ENCODE peak calls at places on chromosomes 1 and 21, in six cellular contexts. J is K562, U is GM12891, Q is GM12878, A is H1, N is HepG2. Y is an unnamed sample.

GRCh38 chr1:147853391-147853790 is 49.2 kb upstream of the GJA8 start:
- DNase-seq in N (no peak), A (no peak), J (no peak), U (no peak), Q (no peak), Y (no peak)

GRCh38 chr1:226417830-226418546 is 10.1 kb upstream of the PARP1 start:
- DNase-seq in Q (no peak), N (no peak), A (peak), J (no peak), U (no peak), Y (no peak)

GRCh38 chr1:10430216-10431064 is at the start of gene CENPS:
- DNase-seq in A (peak), N (peak), U (peak), Q (peak), J (peak), Y (peak)

GRCh38 chr1:165828103-165828558 is 717 bp downstream of the UCK2 start:
- DNase-seq in Q (no peak), J (no peak), U (peak), A (peak), N (peak), Y (peak)

GRCh38 chr1:10768552-10768951 is 27.9 kb downstream of the CASZ1 start:
- DNase-seq in J (no peak), U (no peak), N (no peak), A (no peak), Q (no peak), Y (no peak)

GRCh38 chr21:26554365-26554764 is 18.7 kb downstream of the CYYR1 start:
- DNase-seq in J (no peak), U (no peak), N (no peak), Q (no peak), A (no peak), Y (no peak)

GRCh38 chr1:30641557-30642353 is 81.6 kb downstream of the MATN1 start:
- DNase-seq in U (no peak), J (no peak), A (no peak), Q (no peak), N (no peak), Y (no peak)

GRCh38 chr1:172394167-172394751 is 26.2 kb upstream of the C1orf105 start:
- DNase-seq in Q (peak), N (peak), A (no peak), J (no peak), U (peak), Y (no peak)

GRCh38 chr21:31348188-31348587 is 4.1 kb upstream of the TIAM1 start:
- DNase-seq in A (no peak), N (no peak), U (no peak), J (no peak), Q (no peak), Y (no peak)

GRCh38 chr1:1431006-1431844 is 4.3 kb upstream of the VWA1 start:
- DNase-seq in N (peak), J (peak), A (no peak), U (no peak), Q (no peak), Y (peak)

GRCh38 chr1:48619529-48619928 is 147.5 kb upstream of the SPATA6 start:
- DNase-seq in N (no peak), J (no peak), U (no peak), A (peak), Q (no peak), Y (no peak)

GRCh38 chr1:203591626-203592025 is 35.0 kb upstream of the ATP2B4 start:
- DNase-seq in A (no peak), N (no peak), U (no peak), J (no peak), Q (no peak), Y (no peak)

GRCh38 chr1:9929431-9930385 is 13.5 kb downstream of the LZIC start:
- DNase-seq in Q (no peak), A (peak), J (peak), N (peak), U (no peak), Y (no peak)

DNA sequence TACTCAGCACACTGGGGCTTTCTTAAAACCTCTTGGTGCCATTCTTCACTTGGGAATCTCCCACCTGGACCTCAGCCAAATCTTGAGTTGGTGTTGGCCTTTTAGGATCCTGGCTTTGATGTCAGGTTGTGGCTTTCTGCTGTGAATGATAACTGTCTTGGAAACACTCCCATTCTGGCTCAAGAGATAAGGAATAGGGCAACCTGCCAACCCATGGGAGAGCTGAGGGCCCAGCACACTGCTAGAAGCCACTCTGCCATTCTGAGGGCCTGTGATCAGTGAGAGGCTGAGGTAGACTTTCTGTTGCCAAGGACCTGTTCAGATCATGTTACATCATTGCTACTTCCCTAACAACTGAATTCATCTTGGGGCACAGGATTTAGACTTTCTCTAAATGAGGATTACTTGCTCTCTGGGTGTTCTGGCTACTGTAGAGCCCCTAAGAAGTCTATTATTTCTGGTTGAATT is 45.8 kb downstream of the TTC39A start:
- DNase-seq in Q (no peak), J (peak), N (peak), U (no peak), A (no peak), Y (no peak)
- TF ChIP-seq POLR2A in Q (no peak), J (no peak), N (no peak), U (no peak), A (no peak), Y (no peak)

GRCh38 chr1:117101334-117101733 is 20.2 kb downstream of the TRIM45 start:
- DNase-seq in N (no peak), U (no peak), J (no peak), A (no peak), Q (no peak), Y (no peak)
- TF ChIP-seq TAF1 in N (no peak), U (no peak), J (no peak), A (no peak), Q (no peak), Y (no peak)

GRCh38 chr1:232145768-232146167 is 484.2 kb downstream of the SIPA1L2 start:
- DNase-seq in N (no peak), A (no peak), J (no peak), U (no peak), Q (no peak), Y (no peak)

GRCh38 chr1:232140419-232141166 is 489.3 kb downstream of the SIPA1L2 start:
- DNase-seq in A (no peak), N (no peak), J (no peak), U (no peak), Q (no peak), Y (no peak)

GRCh38 chr1:232143315-232143886 is 486.5 kb downstream of the SIPA1L2 start:
- DNase-seq in J (no peak), N (no peak), Q (no peak), U (no peak), A (no peak), Y (no peak)

GRCh38 chr1:232144696-232145230 is 485.2 kb downstream of the SIPA1L2 start:
- DNase-seq in Q (no peak), J (no peak), N (no peak), U (no peak), A (no peak), Y (no peak)

DNA sequence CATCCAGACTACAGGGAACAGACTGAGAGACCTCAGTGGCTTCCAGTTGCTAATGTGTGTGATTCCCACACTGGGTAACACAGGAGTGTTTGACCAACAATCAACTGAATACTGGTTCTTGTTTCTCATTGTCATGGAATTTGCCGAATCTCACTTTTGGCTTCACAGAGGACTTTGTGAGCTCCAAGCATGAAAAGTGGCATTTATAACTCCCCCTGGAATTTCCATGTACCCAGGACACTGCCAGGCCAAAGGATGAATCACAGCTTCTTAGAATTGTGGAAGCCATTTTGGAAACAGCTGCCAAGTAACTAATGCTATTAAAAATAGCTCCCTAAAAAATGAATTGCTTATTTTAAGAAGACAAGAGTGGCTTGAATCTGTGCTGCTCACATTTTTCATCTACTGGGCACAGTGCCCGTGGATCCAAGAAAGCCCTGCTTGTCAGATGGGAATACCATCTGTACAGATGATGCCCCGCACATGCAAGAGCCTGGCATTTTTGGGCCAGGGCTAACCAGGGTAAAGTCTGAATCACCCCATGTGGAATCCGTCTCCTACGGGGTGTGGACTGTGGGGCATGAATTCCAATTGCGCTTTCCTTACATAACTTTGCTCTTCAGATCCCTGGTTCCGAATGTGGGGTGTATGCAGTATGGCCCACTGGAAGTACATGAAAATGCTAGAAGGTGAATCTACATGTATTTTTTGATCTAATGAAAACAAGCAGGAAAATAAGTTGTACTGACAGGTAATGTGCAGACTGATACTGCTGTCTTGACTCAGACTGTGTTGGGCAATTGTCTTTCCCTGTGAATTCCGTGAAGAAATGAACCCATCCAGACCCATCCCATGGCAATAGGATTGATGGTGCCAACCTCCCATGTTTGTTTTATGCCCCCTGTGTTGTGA is 487.3 kb downstream of the SIPA1L2 start:
- DNase-seq in A (no peak), N (no peak), U (no peak), J (no peak), Q (no peak), Y (no peak)
- TF ChIP-seq POLR2AphosphoS5 in A (peak), N (no peak), U (no peak), J (no peak), Q (no peak), Y (no peak)

GRCh38 chr1:77682442-77683141 is at the start of gene ZZZ3:
- DNase-seq in U (peak), J (peak), Q (peak), N (peak), A (peak), Y (peak)
- TF ChIP-seq POLR2A in U (peak), J (peak), Q (peak), N (peak), A (peak), Y (peak)

GRCh38 chr1:27527857-27528700 is 38.1 kb upstream of the WASF2 start:
- DNase-seq in A (peak), N (no peak), Q (no peak), U (peak), J (peak), Y (peak)
- TF ChIP-seq TAF1 in A (no peak), N (no peak), Q (no peak), U (no peak), J (no peak), Y (no peak)

GRCh38 chr1:26360807-26361604 is 7.1 kb upstream of the CRYBG2 start:
- DNase-seq in N (no peak), J (no peak), A (no peak), Q (no peak), U (no peak), Y (no peak)

GRCh38 chr1:26363549-26364448 is 8.8 kb downstream of the ZNF683 start:
- DNase-seq in A (peak), N (peak), U (peak), J (peak), Q (peak), Y (peak)

GRCh38 chr1:26361605-26362122 is 7.7 kb upstream of the CRYBG2 start:
- DNase-seq in U (no peak), Q (no peak), N (no peak), J (no peak), A (no peak), Y (no peak)

GRCh38 chr1:26360051-26360806 is 6.3 kb upstream of the CRYBG2 start:
- DNase-seq in N (no peak), A (peak), U (peak), J (no peak), Q (no peak), Y (no peak)

GRCh38 chr1:26362331-26362730 is 8.4 kb upstream of the CRYBG2 start:
- DNase-seq in J (no peak), A (no peak), Q (no peak), U (no peak), N (no peak), Y (no peak)
- TF ChIP-seq POLR2AphosphoS5 in J (no peak), A (no peak), Q (no peak), U (no peak), N (no peak), Y (no peak)

DNA sequence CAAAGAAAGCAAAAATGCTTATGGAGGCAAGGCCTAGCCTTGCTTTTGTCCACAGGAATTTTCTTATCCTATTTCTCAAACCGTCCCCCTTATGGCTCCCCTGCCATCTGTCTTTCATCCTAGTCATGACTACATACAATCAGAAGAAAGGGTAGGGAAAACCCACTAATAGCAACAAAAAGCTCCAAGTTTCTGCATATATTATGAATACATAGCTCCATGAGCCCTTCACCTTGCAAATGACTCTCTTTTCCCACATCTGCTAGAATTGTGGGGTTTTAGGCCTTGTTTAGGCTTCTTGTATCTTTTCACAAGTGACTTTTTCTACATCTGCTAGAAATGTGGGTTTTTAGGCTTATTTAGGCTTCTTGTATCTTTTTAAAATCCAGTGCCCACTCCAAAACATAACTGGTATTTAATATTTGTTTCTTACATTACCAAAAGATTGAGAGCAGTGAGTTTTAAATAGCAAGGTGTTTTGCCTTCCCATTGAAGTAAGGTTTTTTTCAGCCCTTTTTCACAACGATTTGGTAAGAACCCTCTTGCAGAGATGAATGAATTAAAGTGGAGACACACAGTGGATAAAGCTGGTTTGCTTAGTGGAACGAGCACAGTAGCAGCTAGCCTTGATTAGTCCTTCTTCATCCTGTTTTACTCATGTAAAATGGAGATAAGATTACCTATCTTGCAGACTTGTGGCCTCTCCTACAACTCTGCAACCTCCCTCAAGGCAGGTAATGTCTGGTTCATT is 4.4 kb downstream of the GADD45A start:
- DNase-seq in U (no peak), N (no peak), A (no peak), Q (no peak), J (no peak), Y (no peak)
- TF ChIP-seq POLR2A in U (no peak), N (no peak), A (no peak), Q (no peak), J (peak), Y (no peak)

GRCh38 chr1:233844697-233845096 is 59.8 kb upstream of the SLC35F3 start:
- DNase-seq in N (no peak), Q (no peak), U (no peak), A (no peak), J (no peak), Y (no peak)

GRCh38 chr1:233844275-233844674 is 60.2 kb upstream of the SLC35F3 start:
- DNase-seq in J (no peak), N (no peak), Q (no peak), U (no peak), A (no peak), Y (no peak)

DNA sequence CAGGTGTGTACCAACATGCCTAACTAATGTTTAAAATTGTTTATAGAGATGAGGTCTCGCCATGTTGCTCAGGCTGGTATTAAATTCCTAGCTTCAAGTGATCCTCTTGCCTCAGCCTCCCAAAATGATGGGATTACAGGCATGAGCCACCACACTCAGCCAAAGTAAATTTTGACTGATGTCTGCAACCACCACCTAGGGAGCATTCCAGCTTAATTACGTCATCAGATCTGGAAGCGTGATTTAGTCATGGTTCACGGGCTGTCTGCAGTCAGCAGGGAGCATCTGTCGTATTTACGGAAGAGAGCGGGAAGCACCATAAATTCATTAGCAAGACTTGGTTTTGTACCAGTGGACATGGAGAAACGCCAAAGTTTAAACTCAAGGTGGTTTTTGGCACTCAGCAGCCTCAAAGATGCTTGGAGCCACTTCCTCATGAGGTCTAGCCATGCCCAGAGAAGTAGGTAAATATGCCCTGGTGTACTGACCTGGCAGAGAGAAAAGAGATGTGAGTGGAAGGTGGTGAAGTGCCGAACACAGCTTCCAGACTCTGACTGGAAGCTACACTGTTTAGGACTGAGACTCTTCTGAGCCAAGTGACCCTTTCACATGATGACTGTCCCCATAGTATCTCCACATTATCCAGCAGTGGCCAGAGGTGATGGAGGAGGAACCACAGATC is 60.8 kb upstream of the SLC35F3 start:
- DNase-seq in N (no peak), U (no peak), Q (no peak), A (no peak), J (no peak), Y (no peak)
- TF ChIP-seq TAF1 in N (no peak), U (no peak), Q (no peak), A (no peak), J (no peak), Y (no peak)

DNA sequence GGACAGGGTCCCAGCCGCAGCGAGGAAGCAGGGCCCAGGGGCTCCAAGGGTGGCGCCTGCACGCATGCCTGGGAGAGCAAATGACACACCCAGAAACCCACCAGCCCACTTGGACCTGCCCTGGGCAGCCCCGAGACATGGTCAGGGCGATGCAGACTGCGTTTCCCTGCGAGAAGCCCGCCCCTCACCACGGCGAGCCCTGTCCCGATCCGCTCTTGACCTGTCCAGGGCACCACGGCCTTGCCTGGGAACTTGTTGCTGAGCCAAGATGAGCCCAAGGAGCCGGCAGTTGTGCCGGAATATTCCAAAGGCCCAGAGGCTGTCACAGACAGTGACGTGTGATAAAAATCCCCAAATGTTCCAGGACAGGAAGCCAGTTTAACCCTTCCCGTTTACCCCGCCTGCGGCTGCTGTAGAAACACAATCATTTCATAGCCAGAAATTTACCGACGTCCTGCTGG is 78.1 kb downstream of the SIK1 start:
- DNase-seq in A (no peak), Q (no peak), U (no peak), N (no peak), J (no peak), Y (no peak)
- TF ChIP-seq POLR2AphosphoS5 in A (no peak), Q (no peak), U (no peak), N (no peak), J (no peak), Y (no peak)

GRCh38 chr1:24018611-24019580 is 38.8 kb upstream of the SRSF10 start:
- DNase-seq in N (peak), A (peak), U (no peak), J (peak), Q (no peak), Y (no peak)
- TF ChIP-seq POLR2A in N (no peak), A (no peak), U (no peak), J (no peak), Q (no peak), Y (no peak)